ENCODE peak calls at places on chromosomes 13 and 19, in six cellular contexts. One of them, this sample, is unnamed.

GRCh38 chr13:79990048-79990447 is 350.9 kb downstream of the SPRY2 start:
- DNase-seq in omental fat pad: no peak
- DNase-seq in NCI-H69: no peak
- DNase-seq in left ventricle myocardium inferior: no peak
- DNase-seq in caudate nucleus: no peak
- DNase-seq in stimulated activated CD4-positive, alpha-beta T cell treated with anti-CD3 and anti-CD28 coated beads, TNF-alpha, amount 100 ng/mL, for 48 hours: no peak
- DNase-seq in this sample: no peak

GRCh38 chr13:98677398-98677797 is 75.1 kb downstream of the SLC15A1 start:
- DNase-seq in omental fat pad: no peak
- DNase-seq in NCI-H69: no peak
- DNase-seq in left ventricle myocardium inferior: no peak
- DNase-seq in caudate nucleus: no peak
- DNase-seq in stimulated activated CD4-positive, alpha-beta T cell treated with anti-CD3 and anti-CD28 coated beads, TNF-alpha, amount 100 ng/mL, for 48 hours: no peak
- DNase-seq in this sample: no peak

GRCh38 chr19:44866672-44867071 is 20.6 kb downstream of the NECTIN2 start:
- DNase-seq in omental fat pad: no peak
- DNase-seq in NCI-H69: no peak
- DNase-seq in left ventricle myocardium inferior: no peak
- DNase-seq in caudate nucleus: no peak
- DNase-seq in stimulated activated CD4-positive, alpha-beta T cell treated with anti-CD3 and anti-CD28 coated beads, TNF-alpha, amount 100 ng/mL, for 48 hours: no peak
- DNase-seq in this sample: no peak

GRCh38 chr19:4985551-4985991 is 16.7 kb downstream of the KDM4B start:
- DNase-seq in omental fat pad: no peak
- DNase-seq in NCI-H69: no peak
- DNase-seq in left ventricle myocardium inferior: no peak
- DNase-seq in caudate nucleus: no peak
- DNase-seq in stimulated activated CD4-positive, alpha-beta T cell treated with anti-CD3 and anti-CD28 coated beads, TNF-alpha, amount 100 ng/mL, for 48 hours: no peak
- DNase-seq in this sample: no peak

GRCh38 chr13:25847635-25848616 is 203.9 kb downstream of the SHISA2 start:
- DNase-seq in omental fat pad: no peak
- DNase-seq in NCI-H69: no peak
- DNase-seq in left ventricle myocardium inferior: no peak
- DNase-seq in caudate nucleus: no peak
- DNase-seq in stimulated activated CD4-positive, alpha-beta T cell treated with anti-CD3 and anti-CD28 coated beads, TNF-alpha, amount 100 ng/mL, for 48 hours: no peak
- DNase-seq in this sample: no peak

GRCh38 chr19:39736088-39736487 is 1.7 kb downstream of the CLC start:
- DNase-seq in omental fat pad: no peak
- DNase-seq in NCI-H69: no peak
- DNase-seq in left ventricle myocardium inferior: no peak
- DNase-seq in caudate nucleus: no peak
- DNase-seq in stimulated activated CD4-positive, alpha-beta T cell treated with anti-CD3 and anti-CD28 coated beads, TNF-alpha, amount 100 ng/mL, for 48 hours: no peak
- DNase-seq in this sample: no peak

GRCh38 chr13:45518525-45519235 is 53.9 kb downstream of the COG3 start:
- DNase-seq in omental fat pad: no peak
- DNase-seq in NCI-H69: no peak
- DNase-seq in left ventricle myocardium inferior: no peak
- DNase-seq in caudate nucleus: no peak
- DNase-seq in stimulated activated CD4-positive, alpha-beta T cell treated with anti-CD3 and anti-CD28 coated beads, TNF-alpha, amount 100 ng/mL, for 48 hours: no peak
- DNase-seq in this sample: no peak

GRCh38 chr13:92103673-92104296 is 705.4 kb downstream of the GPC5 start:
- DNase-seq in omental fat pad: no peak
- DNase-seq in NCI-H69: peak
- DNase-seq in left ventricle myocardium inferior: no peak
- DNase-seq in caudate nucleus: no peak
- DNase-seq in stimulated activated CD4-positive, alpha-beta T cell treated with anti-CD3 and anti-CD28 coated beads, TNF-alpha, amount 100 ng/mL, for 48 hours: no peak
- DNase-seq in this sample: peak

GRCh38 chr19:47072323-47072722 is 23.9 kb upstream of the TMEM160 start:
- DNase-seq in omental fat pad: no peak
- DNase-seq in NCI-H69: no peak
- DNase-seq in left ventricle myocardium inferior: no peak
- DNase-seq in caudate nucleus: no peak
- DNase-seq in stimulated activated CD4-positive, alpha-beta T cell treated with anti-CD3 and anti-CD28 coated beads, TNF-alpha, amount 100 ng/mL, for 48 hours: no peak
- DNase-seq in this sample: no peak

GRCh38 chr19:46840157-46840942 is 10.3 kb downstream of the AP2S1 start:
- DNase-seq in omental fat pad: no peak
- DNase-seq in NCI-H69: peak
- DNase-seq in left ventricle myocardium inferior: no peak
- DNase-seq in caudate nucleus: no peak
- DNase-seq in stimulated activated CD4-positive, alpha-beta T cell treated with anti-CD3 and anti-CD28 coated beads, TNF-alpha, amount 100 ng/mL, for 48 hours: no peak
- DNase-seq in this sample: peak

GRCh38 chr19:17312481-17313113 is 3.2 kb downstream of the DDA1 start:
- DNase-seq in omental fat pad: no peak
- DNase-seq in NCI-H69: no peak
- DNase-seq in left ventricle myocardium inferior: no peak
- DNase-seq in caudate nucleus: no peak
- DNase-seq in stimulated activated CD4-positive, alpha-beta T cell treated with anti-CD3 and anti-CD28 coated beads, TNF-alpha, amount 100 ng/mL, for 48 hours: no peak
- DNase-seq in this sample: no peak

GRCh38 chr19:50975766-50976165 is 6.4 kb upstream of the KLK6 start:
- DNase-seq in omental fat pad: no peak
- DNase-seq in NCI-H69: no peak
- DNase-seq in left ventricle myocardium inferior: no peak
- DNase-seq in caudate nucleus: no peak
- DNase-seq in stimulated activated CD4-positive, alpha-beta T cell treated with anti-CD3 and anti-CD28 coated beads, TNF-alpha, amount 100 ng/mL, for 48 hours: no peak
- DNase-seq in this sample: peak

GRCh38 chr13:27712421-27712820 is 79.9 kb upstream of the GSX1 start:
- DNase-seq in omental fat pad: no peak
- DNase-seq in NCI-H69: peak
- DNase-seq in left ventricle myocardium inferior: no peak
- DNase-seq in caudate nucleus: no peak
- DNase-seq in stimulated activated CD4-positive, alpha-beta T cell treated with anti-CD3 and anti-CD28 coated beads, TNF-alpha, amount 100 ng/mL, for 48 hours: no peak
- DNase-seq in this sample: peak

GRCh38 chr13:28657784-28658538 is 969 bp upstream of the POMP start:
- DNase-seq in omental fat pad: no peak
- DNase-seq in NCI-H69: no peak
- DNase-seq in left ventricle myocardium inferior: no peak
- DNase-seq in caudate nucleus: no peak
- DNase-seq in stimulated activated CD4-positive, alpha-beta T cell treated with anti-CD3 and anti-CD28 coated beads, TNF-alpha, amount 100 ng/mL, for 48 hours: no peak
- DNase-seq in this sample: no peak

GRCh38 chr19:15199219-15199651 is 1.6 kb downstream of the NOTCH3 start:
- DNase-seq in omental fat pad: no peak
- DNase-seq in NCI-H69: no peak
- DNase-seq in left ventricle myocardium inferior: no peak
- DNase-seq in caudate nucleus: no peak
- DNase-seq in stimulated activated CD4-positive, alpha-beta T cell treated with anti-CD3 and anti-CD28 coated beads, TNF-alpha, amount 100 ng/mL, for 48 hours: no peak
- DNase-seq in this sample: no peak

GRCh38 chr19:6060600-6061391 is 49.5 kb downstream of the RFX2 start:
- DNase-seq in omental fat pad: peak
- DNase-seq in NCI-H69: no peak
- DNase-seq in left ventricle myocardium inferior: no peak
- DNase-seq in caudate nucleus: no peak
- DNase-seq in stimulated activated CD4-positive, alpha-beta T cell treated with anti-CD3 and anti-CD28 coated beads, TNF-alpha, amount 100 ng/mL, for 48 hours: no peak
- DNase-seq in this sample: no peak

GRCh38 chr19:41218615-41219507 is at the start of gene AXL:
- DNase-seq in omental fat pad: no peak
- DNase-seq in NCI-H69: no peak
- DNase-seq in left ventricle myocardium inferior: peak
- DNase-seq in caudate nucleus: peak
- DNase-seq in stimulated activated CD4-positive, alpha-beta T cell treated with anti-CD3 and anti-CD28 coated beads, TNF-alpha, amount 100 ng/mL, for 48 hours: no peak
- DNase-seq in this sample: no peak

GRCh38 chr19:36125557-36125956 is 10.3 kb downstream of the TBCB start:
- DNase-seq in omental fat pad: no peak
- DNase-seq in NCI-H69: no peak
- DNase-seq in left ventricle myocardium inferior: no peak
- DNase-seq in caudate nucleus: no peak
- DNase-seq in stimulated activated CD4-positive, alpha-beta T cell treated with anti-CD3 and anti-CD28 coated beads, TNF-alpha, amount 100 ng/mL, for 48 hours: no peak
- DNase-seq in this sample: no peak

GRCh38 chr13:43285891-43286602 is 262.7 kb downstream of the DNAJC15 start:
- DNase-seq in omental fat pad: no peak
- DNase-seq in NCI-H69: peak
- DNase-seq in left ventricle myocardium inferior: no peak
- DNase-seq in caudate nucleus: no peak
- DNase-seq in stimulated activated CD4-positive, alpha-beta T cell treated with anti-CD3 and anti-CD28 coated beads, TNF-alpha, amount 100 ng/mL, for 48 hours: no peak
- DNase-seq in this sample: no peak

GRCh38 chr19:4472174-4472974 is at the start of gene HDGFL2:
- DNase-seq in omental fat pad: no peak
- DNase-seq in NCI-H69: peak
- DNase-seq in left ventricle myocardium inferior: no peak
- DNase-seq in caudate nucleus: no peak
- DNase-seq in stimulated activated CD4-positive, alpha-beta T cell treated with anti-CD3 and anti-CD28 coated beads, TNF-alpha, amount 100 ng/mL, for 48 hours: no peak
- DNase-seq in this sample: no peak

GRCh38 chr13:74218291-74218690 is 84.1 kb upstream of the KLF12 start:
- DNase-seq in omental fat pad: no peak
- DNase-seq in NCI-H69: no peak
- DNase-seq in left ventricle myocardium inferior: no peak
- DNase-seq in caudate nucleus: no peak
- DNase-seq in stimulated activated CD4-positive, alpha-beta T cell treated with anti-CD3 and anti-CD28 coated beads, TNF-alpha, amount 100 ng/mL, for 48 hours: no peak
- DNase-seq in this sample: no peak

GRCh38 chr13:39317284-39317683 is 279.0 kb downstream of the NHLRC3 start:
- DNase-seq in omental fat pad: no peak
- DNase-seq in NCI-H69: no peak
- DNase-seq in left ventricle myocardium inferior: peak
- DNase-seq in caudate nucleus: no peak
- DNase-seq in stimulated activated CD4-positive, alpha-beta T cell treated with anti-CD3 and anti-CD28 coated beads, TNF-alpha, amount 100 ng/mL, for 48 hours: no peak
- DNase-seq in this sample: no peak

GRCh38 chr19:12667903-12668302 is 1.3 kb downstream of the WDR83 start:
- DNase-seq in omental fat pad: no peak
- DNase-seq in NCI-H69: no peak
- DNase-seq in left ventricle myocardium inferior: no peak
- DNase-seq in caudate nucleus: no peak
- DNase-seq in stimulated activated CD4-positive, alpha-beta T cell treated with anti-CD3 and anti-CD28 coated beads, TNF-alpha, amount 100 ng/mL, for 48 hours: no peak
- DNase-seq in this sample: no peak